ENCODE peak calls at places on chromosomes 7 and 10, in five cellular contexts. F is A549, Y is fibroblast of lung, J is pancreas, W is mammary epithelial cell. E is an unnamed sample.
A peak's percentile ranks its signal among the peaks of the same experiment; 100 is the strongest.

GRCh38 chr7:132004528-132004927 is 448.1 kb upstream of the PODXL start:
- DNase-seq in F (peak; percentile 9), W (peak; percentile 17), Y (peak; percentile 45), J (no peak), E (no peak)

GRCh38 chr7:77570330-77571011 is 33.4 kb downstream of the PTPN12 start:
- DNase-seq in W (peak; percentile 57), J (no peak), F (peak; percentile 36), Y (peak; percentile 87), E (peak; percentile 56)

GRCh38 chr10:73225518-73225917 is 21.5 kb downstream of the DNAJC9 start:
- DNase-seq in J (no peak), F (no peak), W (peak; percentile 47), Y (no peak), E (no peak)

GRCh38 chr7:74030861-74031260 is 2.9 kb downstream of the ELN start:
- DNase-seq in W (no peak), Y (no peak), F (no peak), J (no peak), E (no peak)

GRCh38 chr7:148838905-148839304 is 45.2 kb downstream of the EZH2 start:
- DNase-seq in Y (no peak), W (no peak), F (no peak), J (no peak), E (no peak)

GRCh38 chr7:18288322-18289037 is 207.1 kb upstream of the HDAC9 start:
- DNase-seq in F (no peak), J (no peak), Y (no peak), W (no peak), E (no peak)

GRCh38 chr7:134943785-134944400 is 42.4 kb upstream of the AGBL3 start:
- DNase-seq in F (peak; percentile 63), W (no peak), J (no peak), Y (no peak), E (no peak)

GRCh38 chr10:55146032-55146431 is 345.0 kb upstream of the PCDH15 start:
- DNase-seq in W (peak; percentile 32), J (no peak), F (no peak), Y (peak; percentile 82), E (no peak)

GRCh38 chr10:90398551-90398950 is 459.3 kb downstream of the HTR7 start:
- DNase-seq in Y (peak; percentile 44), F (no peak), W (no peak), J (no peak), E (no peak)

GRCh38 chr10:104026762-104027161 is 58.9 kb downstream of the COL17A1 start:
- DNase-seq in Y (no peak), W (no peak), F (peak; percentile 40), J (no peak), E (no peak)

GRCh38 chr10:92238586-92239098 is 52.2 kb downstream of the CPEB3 start:
- DNase-seq in J (no peak), F (peak; percentile 9), W (peak; percentile 88), Y (peak; percentile 84), E (no peak)

GRCh38 chr7:49770838-49771237 is 2.6 kb upstream of the VWC2 start:
- DNase-seq in J (no peak), W (no peak), F (no peak), Y (no peak), E (no peak)

GRCh38 chr10:38159007-38159406 is 64.9 kb downstream of the ZNF37A start:
- DNase-seq in J (no peak), Y (no peak), F (no peak), W (no peak), E (no peak)

GRCh38 chr7:29748286-29749099 is 57.8 kb upstream of the WIPF3 start:
- DNase-seq in Y (peak; percentile 30), W (peak; percentile 15), J (no peak), F (peak; percentile 65), E (peak; percentile 19)

GRCh38 chr10:71188201-71188600 is 24.2 kb upstream of the UNC5B start:
- DNase-seq in Y (no peak), W (no peak), J (no peak), F (no peak), E (no peak)

GRCh38 chr10:30284860-30285594 is 64.1 kb downstream of the MTPAP start:
- DNase-seq in J (no peak), F (no peak), Y (peak; percentile 22), W (peak; percentile 40), E (no peak)

GRCh38 chr7:3943265-3943664 is 642.2 kb downstream of the SDK1 start:
- DNase-seq in F (no peak), Y (no peak), W (no peak), J (no peak), E (no peak)

GRCh38 chr7:107208046-107208458 is 39.2 kb downstream of the HBP1 start:
- DNase-seq in F (no peak), Y (no peak), J (no peak), W (no peak), E (no peak)

GRCh38 chr7:12954374-12954773 is 266.9 kb downstream of the ARL4A start:
- DNase-seq in W (no peak), J (no peak), F (no peak), Y (no peak), E (no peak)

GRCh38 chr10:128130051-128130450 is 3.8 kb upstream of the MKI67 start:
- DNase-seq in Y (peak; percentile 63), W (peak; percentile 48), F (no peak), J (no peak), E (no peak)

GRCh38 chr7:74182453-74183090 is 8.4 kb downstream of the EIF4H start:
- DNase-seq in W (no peak), Y (no peak), J (no peak), F (no peak), E (no peak)

GRCh38 chr7:40356312-40356711 is 221.5 kb downstream of the SUGCT start:
- DNase-seq in Y (peak; percentile 70), J (no peak), F (no peak), W (no peak), E (no peak)

GRCh38 chr7:26653966-26654365 is 210.4 kb downstream of the SKAP2 start:
- DNase-seq in J (no peak), W (no peak), Y (no peak), F (no peak), E (no peak)

GRCh38 chr7:108007280-108007679 is 4.3 kb upstream of the LAMB1 start:
- DNase-seq in Y (no peak), F (no peak), W (no peak), J (no peak), E (no peak)

GRCh38 chr10:131770946-131771633 is 129.7 kb upstream of the PPP2R2D start:
- DNase-seq in F (no peak), J (no peak), Y (no peak), W (no peak), E (no peak)

GRCh38 chr7:33764752-33765451 is 140.4 kb upstream of the BMPER start:
- DNase-seq in J (no peak), W (peak; percentile 71), F (no peak), Y (peak; percentile 96), E (no peak)

GRCh38 chr10:11673346-11674330 is 62.2 kb upstream of the USP6NL start:
- DNase-seq in F (no peak), Y (no peak), J (no peak), W (no peak), E (no peak)

GRCh38 chr7:136925049-136925448 is 56.6 kb downstream of the CHRM2 start:
- DNase-seq in F (no peak), J (no peak), Y (peak; percentile 75), W (no peak), E (no peak)

GRCh38 chr10:13816195-13816926 is 229.6 kb downstream of the PRPF18 start:
- DNase-seq in Y (peak; percentile 82), F (no peak), J (no peak), W (peak; percentile 13), E (peak; percentile 47)

GRCh38 chr10:119377431-119377830 is 165.1 kb downstream of the RGS10 start:
- DNase-seq in Y (no peak), F (no peak), J (no peak), W (no peak), E (no peak)

GRCh38 chr10:68832596-68832995 is 5.3 kb downstream of the STOX1 start:
- DNase-seq in Y (no peak), W (no peak), J (no peak), F (no peak), E (no peak)

GRCh38 chr10:117214401-117214800 is 17.1 kb downstream of the KCNK18 start:
- DNase-seq in Y (peak; percentile 9), F (peak; percentile 44), J (no peak), W (peak; percentile 69), E (no peak)

GRCh38 chr10:50566150-50566549 is 57.6 kb downstream of the SGMS1 start:
- DNase-seq in F (no peak), J (no peak), W (no peak), Y (no peak), E (no peak)

GRCh38 chr7:50369408-50370026 is 65.0 kb downstream of the IKZF1 start:
- DNase-seq in W (peak; percentile 3), J (no peak), F (peak; percentile 59), Y (no peak), E (no peak)

GRCh38 chr7:45087301-45088145 is 1.2 kb downstream of the NACAD start:
- DNase-seq in Y (no peak), J (peak; percentile 44), W (no peak), F (no peak), E (no peak)

GRCh38 chr7:45088821-45089313 is at the start of gene NACAD:
- DNase-seq in W (no peak), F (no peak), J (peak; percentile 67), Y (peak; percentile 28), E (no peak)

GRCh38 chr7:45089314-45089891 is 634 bp upstream of the NACAD start:
- DNase-seq in Y (peak; percentile 58), F (peak; percentile 61), J (no peak), W (peak; percentile 57), E (no peak)

GRCh38 chr7:45086348-45087065 is 2.3 kb downstream of the NACAD start:
- DNase-seq in J (peak; percentile 45), W (no peak), Y (no peak), F (no peak), E (no peak)

DNA sequence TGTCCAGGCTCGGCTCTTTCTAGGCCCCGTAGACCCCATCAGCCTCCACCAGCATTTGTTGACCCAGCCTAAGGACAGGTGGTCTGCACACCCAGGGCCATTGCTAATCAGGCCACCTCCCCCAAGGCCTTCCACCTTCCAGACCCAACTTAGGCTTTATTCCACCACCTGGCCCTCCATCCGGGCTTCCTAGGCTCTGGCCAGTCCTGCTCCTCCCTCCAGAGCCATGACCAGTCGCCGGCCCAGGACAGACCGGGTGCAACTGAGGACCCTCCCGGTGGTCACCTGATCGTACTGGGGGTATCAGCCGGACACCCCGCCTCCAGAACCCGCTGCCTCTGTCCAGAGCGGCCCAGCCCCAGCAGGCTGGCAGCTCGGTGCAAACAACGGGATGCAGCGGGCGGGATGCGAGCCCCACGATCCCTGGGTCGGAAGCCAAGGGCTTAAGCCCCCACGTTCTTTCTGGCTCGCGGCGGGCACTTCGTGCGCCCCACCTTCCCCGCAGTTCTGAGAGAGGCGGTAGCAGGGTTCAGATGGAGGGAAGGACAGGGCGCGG is 545 bp downstream of the NACAD start:
- DNase-seq in W (no peak), F (no peak), J (no peak), Y (no peak), E (no peak)
- H3K4me3 ChIP-seq in W (no peak overlapping the region), F (no peak overlapping the region), J (peak overlapping the region; percentile 21), Y (peak overlapping the region; percentile 37), E (peak overlapping the region; percentile 47)

GRCh38 chr7:138449580-138449979 is 10.5 kb upstream of the TRIM24 start:
- DNase-seq in F (peak; percentile 18), J (no peak), W (no peak), Y (no peak), E (no peak)
- TF ChIP-seq CTCF in F (peak; percentile 19), J (no peak), W (no peak), Y (peak; percentile 9), E (peak; percentile 51)

GRCh38 chr10:46283217-46283944 is 3.4 kb upstream of the ANTXRL start:
- DNase-seq in Y (peak; percentile 13), W (no peak), J (no peak), F (no peak), E (no peak)
- H3K4me3 ChIP-seq in Y (no peak overlapping the region), W (peak overlapping the region; percentile 39), J (no peak overlapping the region), F (peak overlapping the region; percentile 74), E (peak overlapping the region; percentile 30)

GRCh38 chr7:103065666-103066065 is 8.9 kb downstream of the FBXL13 start:
- DNase-seq in Y (peak; percentile 13), F (peak; percentile 48), W (peak; percentile 6), J (no peak), E (peak; percentile 14)
- TF ChIP-seq CTCF in Y (peak; percentile 67), F (peak; percentile 42), W (peak; percentile 53), J (no peak), E (peak; percentile 70)

E was measured in HFF-Myc.